ENCODE peak calls at places on chromosomes 16 and 17, in nine cellular contexts. X is sigmoid colon; P is IMR-90; B is PC-3; I is thyroid gland; R is lower lobe of right lung; J is colonic mucosa; S is stomach; D is CD8-positive, alpha-beta memory T cell. C is an unnamed sample. For H3K4me1, the result is how much of the 10 kb centered on the place peaks cover.

GRCh38 chr17:37671813-37672544 is 28.7 kb upstream of the DDX52 start:
- DNase-seq in D (no peak), R (no peak), X (no peak), S (no peak), B (peak), J (no peak), I (no peak), P (peak), C (no peak)

GRCh38 chr17:80987941-80988461 is 3.6 kb upstream of the CHMP6 start:
- DNase-seq in R (no peak), P (no peak), B (no peak), X (no peak), S (no peak), I (no peak), D (no peak), J (no peak), C (no peak)

GRCh38 chr16:82111944-82112343 is 58.1 kb downstream of the MPHOSPH6 start:
- DNase-seq in P (no peak), B (peak), S (no peak), X (no peak), D (no peak), R (no peak), I (no peak), J (no peak), C (no peak)

GRCh38 chr17:6413073-6413472 is 21.8 kb downstream of the AIPL1 start:
- DNase-seq in X (no peak), P (peak), J (no peak), B (peak), S (no peak), I (no peak), D (no peak), R (no peak), C (no peak)

GRCh38 chr16:87060026-87060986 is 256.9 kb downstream of the C16orf95 start:
- DNase-seq in B (no peak), X (no peak), D (no peak), I (peak), J (no peak), R (no peak), S (no peak), P (peak), C (no peak)

GRCh38 chr16:49876716-49877129 is 20.8 kb upstream of the ZNF423 start:
- DNase-seq in X (peak), D (no peak), R (peak), S (peak), B (peak), P (no peak), J (peak), I (peak), C (peak)

GRCh38 chr16:89431158-89431584 is 59.2 kb downstream of the ANKRD11 start:
- DNase-seq in I (peak), B (no peak), R (no peak), J (peak), P (peak), S (peak), D (no peak), X (peak), C (no peak)

GRCh38 chr17:40065041-40065770 is 2.4 kb downstream of the THRA start:
- DNase-seq in P (peak), I (peak), D (no peak), S (no peak), J (no peak), R (peak), X (no peak), B (no peak), C (no peak)

GRCh38 chr16:72963508-72963907 is 84.4 kb downstream of the ZFHX3 start:
- DNase-seq in B (no peak), P (no peak), D (no peak), I (no peak), S (no peak), J (no peak), R (no peak), X (no peak), C (no peak)

GRCh38 chr17:64599187-64599676 is 62.9 kb downstream of the SMURF2 start:
- DNase-seq in J (no peak), I (no peak), R (peak), D (peak), S (peak), X (no peak), B (no peak), P (no peak), C (no peak)

GRCh38 chr17:73508057-73508930 is 136.0 kb downstream of the SDK2 start:
- DNase-seq in B (no peak), P (no peak), D (no peak), I (no peak), J (no peak), R (no peak), X (no peak), S (no peak), C (no peak)

GRCh38 chr16:85556456-85557082 is 56.6 kb upstream of the GSE1 start:
- DNase-seq in R (peak), X (no peak), B (peak), P (no peak), I (peak), J (peak), S (peak), D (peak), C (peak)

GRCh38 chr17:56935461-56935860 is 21.6 kb upstream of the TRIM25 start:
- DNase-seq in I (no peak), S (no peak), R (no peak), J (no peak), P (no peak), X (no peak), B (no peak), D (no peak), C (no peak)

GRCh38 chr16:67284699-67285646 is 5.6 kb downstream of the PLEKHG4 start:
- DNase-seq in S (peak), P (peak), I (peak), R (peak), B (peak), D (no peak), J (peak), X (no peak), C (no peak)

GRCh38 chr17:18262111-18262510 is 1.6 kb downstream of the MIEF2 start:
- DNase-seq in R (no peak), X (no peak), D (no peak), I (peak), S (no peak), P (no peak), J (no peak), B (no peak), C (no peak)

GRCh38 chr17:29914819-29915537 is 15.1 kb downstream of the SSH2 start:
- DNase-seq in I (no peak), S (no peak), D (no peak), B (no peak), R (no peak), X (no peak), P (no peak), J (no peak), C (no peak)

GRCh38 chr16:65500919-65501318 is 379.1 kb upstream of the CDH11 start:
- DNase-seq in P (no peak), J (no peak), B (no peak), I (no peak), R (no peak), D (no peak), S (no peak), X (no peak), C (no peak)
- H3K27ac ChIP-seq in P (no peak), J (no peak), B (no peak), I (no peak), R (no peak), D (no peak), S (no peak), X (no peak), C (no peak)

GRCh38 chr17:17191961-17192381 is 14.2 kb downstream of the PLD6 start:
- DNase-seq in X (no peak), R (no peak), J (no peak), S (no peak), I (peak), P (peak), D (no peak), B (no peak), C (no peak)

GRCh38 chr17:17191346-17191792 is 14.8 kb downstream of the PLD6 start:
- DNase-seq in D (no peak), X (peak), R (no peak), J (no peak), B (no peak), P (peak), S (no peak), I (no peak), C (no peak)

GRCh38 chr17:17190188-17190587 is 15.9 kb downstream of the PLD6 start:
- DNase-seq in P (no peak), X (no peak), J (no peak), I (no peak), R (no peak), D (no peak), B (no peak), S (no peak), C (no peak)

GRCh38 chr17:17188586-17188985 is 17.5 kb downstream of the PLD6 start:
- DNase-seq in S (no peak), R (no peak), X (no peak), I (no peak), J (no peak), P (no peak), D (no peak), B (no peak), C (no peak)

GRCh38 chr17:17189559-17189958 is 16.6 kb downstream of the PLD6 start:
- DNase-seq in J (no peak), S (no peak), R (no peak), P (no peak), B (no peak), D (no peak), I (no peak), X (no peak), C (no peak)
- H3K4me1 ChIP-seq in J (under half), S (half or more), R (half or more), P (under half), B (under half), D (under half), I (half or more), X (under half), C (under half)

GRCh38 chr17:68497885-68498319 is 14.3 kb upstream of the PRKAR1A start:
- DNase-seq in B (no peak), I (no peak), D (no peak), P (no peak), R (peak), J (peak), X (no peak), S (peak), C (peak)
- H3K27ac ChIP-seq in B (no peak), I (no peak), D (no peak), P (no peak), R (peak), J (peak), X (peak), S (peak), C (peak)

DNA sequence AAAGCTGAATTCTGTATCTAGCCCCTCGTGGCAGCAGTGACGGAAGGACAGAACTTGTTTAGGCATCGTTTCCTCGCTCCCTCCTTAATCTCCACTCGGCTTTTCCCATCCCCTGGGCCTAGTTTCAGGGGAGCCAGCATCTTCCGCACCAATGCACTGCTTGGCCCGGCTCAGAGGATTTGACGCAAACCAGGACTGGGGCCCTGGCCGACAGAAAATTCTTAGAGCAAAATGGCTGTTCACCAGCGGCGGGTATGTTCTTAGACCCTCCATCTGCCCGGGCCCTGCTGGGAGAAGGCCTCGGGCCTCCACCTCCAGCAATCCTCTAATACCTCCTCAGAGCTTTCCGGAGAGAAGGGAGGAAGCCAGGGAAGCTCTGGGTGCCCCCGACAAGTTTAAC is 54.6 kb downstream of the TBC1D16 start:
- DNase-seq in R (peak), J (no peak), S (no peak), I (no peak), P (no peak), D (no peak), X (peak), B (no peak), C (no peak)
- H3K4me1 ChIP-seq in R (under half), J (under half), S (under half), I (under half), P (under half), D (under half), X (under half), B (under half), C (under half)

GRCh38 chr17:62165378-62165722 is 100.3 kb upstream of the MED13 start:
- DNase-seq in I (no peak), X (no peak), S (no peak), P (no peak), J (peak), D (no peak), B (peak), R (no peak), C (no peak)

GRCh38 chr17:62161405-62162148 is 96.5 kb upstream of the MED13 start:
- DNase-seq in P (no peak), D (no peak), X (no peak), I (no peak), S (no peak), B (no peak), R (no peak), J (no peak), C (no peak)

GRCh38 chr17:62164712-62165377 is 99.8 kb upstream of the MED13 start:
- DNase-seq in P (no peak), J (no peak), I (no peak), R (no peak), S (no peak), X (no peak), B (peak), D (no peak), C (no peak)

GRCh38 chr17:62162898-62163297 is 97.8 kb upstream of the MED13 start:
- DNase-seq in B (no peak), X (no peak), I (no peak), P (no peak), D (no peak), R (no peak), J (no peak), S (no peak), C (no peak)

GRCh38 chr17:62163847-62164246 is 98.8 kb upstream of the MED13 start:
- DNase-seq in X (no peak), P (no peak), J (peak), D (no peak), R (no peak), B (peak), S (peak), I (no peak), C (peak)
- H3K27ac ChIP-seq in X (no peak), P (no peak), J (peak), D (no peak), R (no peak), B (peak), S (peak), I (no peak), C (peak)

GRCh38 chr16:12327971-12328726 is 351.6 kb downstream of the SNX29 start:
- DNase-seq in P (no peak), D (no peak), X (no peak), R (no peak), S (no peak), I (no peak), J (no peak), B (no peak), C (no peak)
- H3K4me1 ChIP-seq in P (under half), D (under half), X (under half), R (under half), S (under half), I (under half), J (under half), B (under half), C (under half)

DNA sequence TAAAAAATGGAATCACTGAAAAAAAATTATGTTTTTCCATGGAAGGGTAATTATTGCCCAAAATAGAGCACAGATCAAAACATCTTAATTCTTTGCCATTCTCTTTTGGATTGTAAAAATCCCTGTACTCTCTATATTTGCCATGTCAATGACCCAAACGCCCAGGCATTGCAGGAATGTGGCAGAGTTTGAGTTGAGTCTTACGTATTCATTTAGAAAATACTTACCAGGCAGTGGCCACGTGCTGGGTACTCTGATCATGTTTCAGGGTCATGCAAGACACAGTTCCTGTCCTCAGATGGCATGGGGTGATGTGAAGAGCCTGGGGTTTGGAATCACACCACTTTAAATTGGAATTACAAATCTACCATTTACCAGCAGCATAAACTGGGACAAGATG is 267.7 kb downstream of the ABCC12 start:
- DNase-seq in X (no peak), D (no peak), R (no peak), I (no peak), P (peak), S (no peak), J (no peak), B (peak), C (no peak)
- H3K27ac ChIP-seq in X (no peak), D (no peak), R (no peak), I (no peak), P (no peak), S (no peak), J (no peak), B (peak), C (no peak)

GRCh38 chr16:1220098-1220728 is 4.9 kb downstream of the TPSG1 start:
- DNase-seq in D (no peak), I (no peak), R (no peak), X (no peak), P (no peak), B (no peak), J (no peak), S (no peak), C (no peak)
- H3K4me1 ChIP-seq in D (under half), I (under half), R (under half), X (under half), P (under half), B (under half), J (under half), S (under half), C (under half)

DNA sequence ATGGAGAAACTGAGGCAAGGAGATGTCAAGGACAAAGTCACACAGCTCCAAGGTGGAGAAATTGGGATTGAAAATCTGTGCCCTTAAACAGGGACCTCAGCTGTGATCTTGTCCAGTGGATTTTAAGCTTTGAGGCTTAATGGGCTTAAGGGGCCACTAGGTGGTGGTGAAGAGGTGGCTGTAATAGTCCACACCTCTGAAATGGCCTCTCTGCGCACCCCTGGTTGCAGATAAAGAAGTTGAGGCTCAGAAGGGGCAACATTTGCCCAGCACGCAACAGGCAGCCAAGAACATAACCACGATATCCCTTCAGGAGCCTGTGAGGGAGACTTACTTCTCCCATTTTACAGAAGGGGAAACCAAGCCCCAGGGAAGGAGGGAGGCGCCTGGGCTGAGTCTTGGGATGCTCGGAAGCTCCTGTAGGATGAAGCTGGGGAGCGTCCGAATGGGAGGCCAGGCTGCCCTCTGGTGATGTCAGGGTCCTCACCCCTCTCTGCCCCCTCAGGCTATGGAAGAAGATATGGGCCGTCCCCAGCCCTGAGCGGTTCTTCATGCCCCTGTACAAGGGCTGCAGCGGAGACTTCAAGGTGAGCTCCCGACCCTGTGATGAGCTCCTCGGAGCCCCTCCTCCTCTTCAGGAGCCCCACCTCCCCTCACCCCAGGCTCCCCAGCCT is 43.7 kb downstream of the IL21R start:
- DNase-seq in J (no peak), B (no peak), X (peak), S (no peak), I (no peak), P (no peak), D (no peak), R (peak), C (no peak)
- H3K27ac ChIP-seq in J (no peak), B (no peak), X (no peak), S (no peak), I (no peak), P (no peak), D (peak), R (no peak), C (no peak)

C was measured in Peyer's patch.